ENCODE peak calls at places on chromosomes 2 and 18, in seven cellular contexts. S is HCT116, Z is sigmoid colon, N is HepG2, K is HL-60, I is spleen, R is breast epithelium. D is an unnamed sample.

GRCh38 chr2:24912986-24913385 is 7.1 kb downstream of the ADCY3 start:
- DNase-seq in I (peak), S (no peak), N (no peak), K (no peak), Z (no peak), R (no peak), D (no peak)

GRCh38 chr18:12376034-12376717 is 851 bp downstream of the AFG3L2 start:
- DNase-seq in N (peak), S (no peak), R (no peak), I (peak), K (peak), Z (peak), D (peak)

GRCh38 chr18:13035249-13035914 is 44.2 kb downstream of the CEP192 start:
- DNase-seq in N (no peak), S (no peak), K (no peak), R (no peak), I (no peak), Z (no peak), D (no peak)

GRCh38 chr2:226187601-226188000 is 612.0 kb downstream of the IRS1 start:
- DNase-seq in Z (no peak), I (no peak), K (no peak), S (no peak), R (no peak), N (no peak), D (no peak)

GRCh38 chr2:207166039-207166348 is 246 bp upstream of the KLF7 start:
- DNase-seq in Z (peak), I (peak), R (peak), N (peak), K (peak), S (peak), D (peak)

GRCh38 chr2:46701152-46701551 is 214.5 kb downstream of the MCFD2 start:
- DNase-seq in K (no peak), R (no peak), S (no peak), N (no peak), Z (no peak), I (no peak), D (no peak)

GRCh38 chr2:11406492-11407381 is 59.2 kb downstream of the E2F6 start:
- DNase-seq in Z (peak), N (no peak), S (no peak), K (no peak), R (no peak), I (no peak), D (peak)

GRCh38 chr2:37997629-37998028 is 72.5 kb downstream of the RMDN2 start:
- DNase-seq in R (no peak), I (no peak), S (no peak), Z (no peak), K (no peak), N (no peak), D (no peak)

GRCh38 chr2:29405707-29406106 is 290.5 kb downstream of the CLIP4 start:
- DNase-seq in Z (no peak), I (no peak), N (no peak), R (no peak), S (no peak), K (no peak), D (no peak)

GRCh38 chr2:113876503-113877387 is 13.1 kb upstream of the ACTR3 start:
- DNase-seq in K (no peak), S (peak), I (peak), N (peak), Z (no peak), R (peak), D (peak)

GRCh38 chr2:42567806-42568429 is 514 bp upstream of the MTA3 start:
- DNase-seq in R (peak), Z (peak), K (no peak), N (peak), S (no peak), I (peak), D (peak)

GRCh38 chr2:179255129-179255528 is 9.5 kb downstream of the SESTD1 start:
- DNase-seq in K (no peak), I (no peak), N (no peak), S (no peak), Z (no peak), R (no peak), D (no peak)

GRCh38 chr2:28621172-28622100 is 125.6 kb downstream of the PLB1 start:
- DNase-seq in S (peak), K (peak), I (peak), N (peak), Z (peak), R (peak), D (peak)

GRCh38 chr2:223887127-223887526 is 49.7 kb upstream of the AP1S3 start:
- DNase-seq in N (peak), I (no peak), K (peak), Z (no peak), R (no peak), S (no peak), D (no peak)

GRCh38 chr18:32803571-32803970 is 30.7 kb upstream of the KLHL14 start:
- DNase-seq in R (no peak), I (no peak), N (peak), K (no peak), Z (no peak), S (no peak), D (no peak)

GRCh38 chr18:48804856-48805610 is 145.7 kb downstream of the SMAD7 start:
- DNase-seq in N (no peak), K (no peak), S (no peak), R (peak), Z (peak), I (peak), D (peak)

GRCh38 chr2:218329027-218329825 is 27.4 kb upstream of the CATIP start:
- DNase-seq in R (no peak), N (no peak), K (no peak), Z (no peak), S (no peak), I (no peak), D (no peak)

GRCh38 chr2:222353998-222354397 is 55.2 kb upstream of the PAX3 start:
- DNase-seq in S (no peak), N (no peak), K (no peak), R (no peak), I (no peak), Z (no peak), D (no peak)

GRCh38 chr2:187552959-187553681 is 1.1 kb downstream of the TFPI start:
- DNase-seq in S (no peak), Z (no peak), N (peak), I (no peak), R (no peak), K (no peak), D (no peak)

GRCh38 chr2:227817940-227818568 is 4.4 kb downstream of the CCL20 start:
- DNase-seq in N (peak), R (peak), Z (peak), I (peak), S (peak), K (peak), D (peak)

GRCh38 chr18:32425466-32425865 is 45.2 kb downstream of the GAREM1 start:
- DNase-seq in K (no peak), I (no peak), Z (no peak), S (no peak), N (peak), R (no peak), D (no peak)

GRCh38 chr2:151277011-151277410 is 12.5 kb downstream of the NMI start:
- DNase-seq in Z (no peak), I (no peak), S (no peak), R (no peak), K (no peak), N (no peak), D (no peak)

GRCh38 chr2:150544731-150545130 is 57.3 kb upstream of the RND3 start:
- DNase-seq in R (no peak), N (no peak), I (no peak), S (no peak), Z (no peak), K (no peak), D (no peak)

GRCh38 chr2:18520605-18521031 is 39.8 kb downstream of the RDH14 start:
- DNase-seq in I (peak), K (peak), S (peak), Z (peak), N (peak), R (peak), D (peak)

GRCh38 chr2:221451836-221452774 is 120.0 kb downstream of the EPHA4 start:
- DNase-seq in S (no peak), R (no peak), N (no peak), K (no peak), I (no peak), Z (no peak), D (no peak)

DNA sequence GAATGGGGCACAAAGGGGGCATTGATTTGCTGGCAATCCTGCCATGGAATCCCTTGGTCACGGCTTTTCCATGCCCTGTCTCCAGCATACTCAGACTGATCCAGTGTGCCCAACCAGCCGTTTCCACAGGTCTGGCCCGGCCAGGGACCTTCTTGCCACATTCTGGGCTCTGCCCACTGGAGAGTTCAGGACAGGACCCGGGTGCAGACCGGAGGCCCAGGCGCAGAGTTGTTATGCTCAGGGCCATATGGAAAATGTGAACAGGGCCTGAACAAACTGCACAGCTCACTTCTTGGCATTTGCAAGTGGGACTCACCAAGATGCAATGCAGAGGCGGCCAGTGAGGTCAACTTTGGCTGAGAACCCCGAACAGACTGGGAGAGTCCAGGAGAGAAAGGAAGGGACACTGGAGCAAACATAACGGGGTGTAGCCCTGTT is 15.5 kb upstream of the ASAP2 start:
- DNase-seq in N (peak), R (peak), I (peak), K (no peak), S (no peak), Z (peak), D (peak)
- H3K27ac ChIP-seq in N (no peak), R (peak), I (no peak), K (no peak), S (no peak), Z (peak), D (peak)

GRCh38 chr18:2971741-2972552 is 41.0 kb downstream of the LPIN2 start:
- DNase-seq in R (no peak), K (peak), Z (peak), I (peak), S (no peak), N (no peak), D (peak)
- TF ChIP-seq POLR2AphosphoS5 in R (no peak), K (peak), Z (peak), I (no peak), S (no peak), N (no peak), D (peak)

GRCh38 chr18:21241224-21242131 is 554 bp upstream of the GREB1L start:
- DNase-seq in R (no peak), K (no peak), S (no peak), Z (no peak), N (no peak), I (no peak), D (peak)
- H3K27ac ChIP-seq in R (no peak), K (no peak), S (peak), Z (peak), N (no peak), I (no peak), D (no peak)

GRCh38 chr2:26506279-26506678 is 28.4 kb upstream of the OTOF start:
- DNase-seq in K (no peak), N (no peak), I (peak), S (no peak), Z (no peak), R (no peak), D (no peak)

GRCh38 chr2:26509141-26509540 is 31.2 kb upstream of the OTOF start:
- DNase-seq in I (peak), R (no peak), N (no peak), K (no peak), Z (no peak), S (no peak), D (no peak)

GRCh38 chr2:26504002-26504401 is 26.1 kb upstream of the OTOF start:
- DNase-seq in R (no peak), K (no peak), I (peak), N (no peak), S (no peak), Z (no peak), D (no peak)

GRCh38 chr2:26500406-26500805 is 22.5 kb upstream of the OTOF start:
- DNase-seq in I (no peak), R (no peak), K (no peak), Z (no peak), N (no peak), S (no peak), D (no peak)

GRCh38 chr2:26503238-26503880 is 25.4 kb upstream of the OTOF start:
- DNase-seq in S (peak), R (peak), I (peak), N (peak), Z (peak), K (peak), D (peak)
- TF ChIP-seq POLR2AphosphoS5 in S (peak), R (no peak), I (peak), N (no peak), Z (no peak), K (no peak), D (no peak)

DNA sequence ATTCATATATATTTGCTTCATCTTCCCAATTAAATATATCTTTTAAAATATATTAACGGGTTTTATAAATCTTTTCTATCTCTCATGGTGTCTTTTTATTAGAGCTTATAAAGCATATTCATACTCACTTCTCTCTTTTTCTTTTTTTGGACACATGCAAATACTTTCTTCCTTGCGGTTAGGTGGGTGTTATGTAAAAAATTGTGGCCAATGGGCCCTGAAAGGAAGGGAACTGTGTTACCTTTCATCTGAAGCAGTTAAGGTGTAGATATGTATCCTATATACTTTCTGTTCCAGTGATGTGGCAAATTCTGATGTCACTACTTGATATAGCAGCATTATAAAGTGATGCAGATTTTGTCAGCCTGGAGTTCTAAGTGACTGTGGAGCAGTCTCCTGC is 714.5 kb downstream of the PLCL1 start:
- DNase-seq in I (no peak), R (no peak), Z (no peak), K (no peak), N (no peak), S (no peak), D (no peak)
- H3K27ac ChIP-seq in I (no peak), R (no peak), Z (no peak), K (no peak), N (no peak), S (no peak), D (no peak)

GRCh38 chr2:186485871-186486650 is at the start of gene ZC3H15:
- DNase-seq in S (peak), I (peak), R (peak), K (peak), N (peak), Z (peak), D (peak)
- TF ChIP-seq POLR2AphosphoS5 in S (peak), I (peak), R (peak), K (peak), N (peak), Z (peak), D (peak)

GRCh38 chr2:7011376-7012083 is 94.3 kb downstream of the RNF144A start:
- DNase-seq in Z (no peak), K (no peak), N (no peak), R (no peak), I (no peak), S (no peak), D (no peak)
- H3K27ac ChIP-seq in Z (no peak), K (no peak), N (no peak), R (peak), I (no peak), S (no peak), D (peak)

GRCh38 chr18:10519999-10520935 is 5.6 kb upstream of the NAPG start:
- DNase-seq in I (peak), S (peak), Z (peak), R (peak), K (peak), N (peak), D (peak)
- TF ChIP-seq POLR2AphosphoS5 in I (no peak), S (no peak), Z (peak), R (peak), K (no peak), N (no peak), D (no peak)

GRCh38 chr2:68190991-68191731 is 33.5 kb downstream of the PNO1 start:
- DNase-seq in N (peak), S (peak), R (no peak), K (no peak), I (no peak), Z (no peak), D (no peak)
- H3K27ac ChIP-seq in N (no peak), S (no peak), R (no peak), K (no peak), I (no peak), Z (no peak), D (no peak)

GRCh38 chr18:5447442-5447841 is 96.4 kb downstream of the EPB41L3 start:
- DNase-seq in N (no peak), S (no peak), I (no peak), Z (no peak), R (no peak), K (peak), D (no peak)
- TF ChIP-seq POLR2AphosphoS5 in N (no peak), S (no peak), I (no peak), Z (no peak), R (no peak), K (no peak), D (no peak)